ENCODE peak calls at places on chromosomes 6 and 20, in eight cellular contexts. K is AG09309, Z is GM12865, A is tibial artery, O is endothelial cell, P is dorsolateral prefrontal cortex, F is AG04449, C is fibroblast of the aortic adventitia. M is an unnamed sample.

GRCh38 chr6:167786859-167787675 is 39.6 kb upstream of the AFDN start:
- DNase-seq in K (no peak), Z (no peak), F (no peak), O (no peak), A (no peak), P (no peak), C (no peak), M (no peak)

GRCh38 chr20:24872291-24873014 is 76.6 kb upstream of the CST7 start:
- DNase-seq in Z (peak), F (no peak), K (no peak), P (no peak), C (no peak), A (no peak), O (no peak), M (no peak)

GRCh38 chr6:34890526-34890910 is 1.5 kb downstream of the ANKS1A start:
- DNase-seq in P (no peak), F (no peak), A (no peak), C (no peak), K (no peak), O (no peak), Z (no peak), M (no peak)

GRCh38 chr6:99110004-99110403 is 162.3 kb upstream of the FBXL4 start:
- DNase-seq in O (no peak), C (no peak), Z (no peak), A (no peak), F (no peak), P (no peak), K (no peak), M (no peak)

GRCh38 chr6:158232445-158233213 is 64.5 kb downstream of the GTF2H5 start:
- DNase-seq in K (no peak), A (peak), F (no peak), Z (peak), C (peak), O (peak), P (peak), M (peak)

GRCh38 chr6:134282816-134283215 is 35.1 kb downstream of the SGK1 start:
- DNase-seq in O (no peak), C (no peak), K (no peak), Z (no peak), P (no peak), F (no peak), A (no peak), M (no peak)

GRCh38 chr20:49318430-49319203 is 40.8 kb upstream of the ZNFX1 start:
- DNase-seq in C (no peak), Z (no peak), A (no peak), F (no peak), O (no peak), K (no peak), P (peak), M (no peak)

GRCh38 chr6:165178056-165178455 is 131.3 kb downstream of the C6orf118 start:
- DNase-seq in P (no peak), K (peak), Z (no peak), A (no peak), F (no peak), O (no peak), C (peak), M (no peak)

GRCh38 chr6:62285612-62286469 is at the start of gene KHDRBS2:
- DNase-seq in C (no peak), Z (peak), O (no peak), K (no peak), F (no peak), P (peak), A (peak), M (peak)

GRCh38 chr6:56046576-56046975 is 171.2 kb upstream of the BMP5 start:
- DNase-seq in A (peak), Z (no peak), F (no peak), O (no peak), C (no peak), P (no peak), K (peak), M (peak)

GRCh38 chr6:84061174-84061573 is 27.6 kb downstream of the MRAP2 start:
- DNase-seq in Z (no peak), O (no peak), F (no peak), A (no peak), K (peak), C (peak), P (no peak), M (no peak)

GRCh38 chr6:144528605-144529425 is 243.7 kb downstream of the UTRN start:
- DNase-seq in F (no peak), Z (peak), C (peak), O (no peak), K (no peak), A (no peak), P (no peak), M (no peak)

GRCh38 chr6:154277578-154278128 is 79.0 kb downstream of the IPCEF1 start:
- DNase-seq in Z (no peak), A (no peak), F (no peak), C (no peak), K (no peak), O (no peak), P (no peak), M (no peak)

GRCh38 chr6:121305957-121306607 is 28.2 kb downstream of the TBC1D32 start:
- DNase-seq in K (no peak), O (no peak), Z (peak), A (no peak), F (no peak), C (peak), P (no peak), M (no peak)

GRCh38 chr6:148325316-148326068 is 17.1 kb upstream of the SASH1 start:
- DNase-seq in K (no peak), P (no peak), F (no peak), C (no peak), Z (no peak), O (no peak), A (no peak), M (no peak)

GRCh38 chr6:134034951-134035822 is 17.2 kb downstream of the SLC2A12 start:
- DNase-seq in Z (no peak), K (no peak), C (no peak), F (no peak), P (no peak), O (no peak), A (no peak), M (no peak)

GRCh38 chr20:58071991-58072390 is 156.5 kb downstream of the ANKRD60 start:
- DNase-seq in Z (no peak), F (no peak), P (no peak), O (no peak), C (no peak), K (no peak), A (no peak), M (no peak)

GRCh38 chr6:56279346-56280080 is 32.1 kb upstream of the COL21A1 start:
- DNase-seq in O (no peak), P (no peak), K (no peak), C (peak), Z (no peak), F (no peak), A (no peak), M (no peak)

GRCh38 chr20:45578151-45578660 is 878 bp downstream of the WFDC8 start:
- DNase-seq in A (no peak), K (no peak), C (no peak), P (no peak), O (no peak), Z (no peak), F (no peak), M (no peak)

GRCh38 chr20:52649727-52650126 is 322.4 kb upstream of the TSHZ2 start:
- DNase-seq in A (no peak), F (no peak), O (no peak), Z (no peak), K (no peak), C (no peak), P (no peak), M (no peak)

GRCh38 chr6:153143200-153143599 is 12.1 kb upstream of the RGS17 start:
- DNase-seq in F (no peak), A (no peak), K (no peak), Z (no peak), C (no peak), P (no peak), O (no peak), M (no peak)

GRCh38 chr20:19658137-19658536 is 99.9 kb upstream of the RIN2 start:
- DNase-seq in K (no peak), P (no peak), A (peak), Z (peak), F (no peak), C (no peak), O (no peak), M (no peak)

GRCh38 chr6:136717297-136717990 is 74.8 kb downstream of the MAP3K5 start:
- DNase-seq in O (no peak), Z (peak), F (no peak), P (no peak), K (no peak), A (no peak), C (peak), M (no peak)

GRCh38 chr6:27863962-27864905 is 48.0 kb downstream of the OR2B2 start:
- DNase-seq in A (no peak), C (peak), Z (peak), O (no peak), F (no peak), P (no peak), K (no peak), M (peak)

GRCh38 chr6:141562801-141563763 is 569.6 kb upstream of the GJE1 start:
- DNase-seq in O (peak), K (peak), A (peak), Z (peak), C (peak), P (no peak), F (peak), M (no peak)

GRCh38 chr6:155436981-155437749 is 18.5 kb downstream of the NOX3 start:
- DNase-seq in O (no peak), K (no peak), F (no peak), A (no peak), Z (no peak), P (no peak), C (peak), M (no peak)

GRCh38 chr6:15322781-15323536 is 77.1 kb downstream of the JARID2 start:
- DNase-seq in P (no peak), O (no peak), F (no peak), C (peak), K (no peak), Z (no peak), A (no peak), M (no peak)

GRCh38 chr20:13671500-13672288 is 33.0 kb upstream of the TASP1 start:
- DNase-seq in K (peak), P (no peak), A (peak), O (no peak), Z (no peak), C (peak), F (peak), M (no peak)

GRCh38 chr20:6008254-6008653 is 45.6 kb downstream of the LRRN4 start:
- DNase-seq in A (peak), C (peak), K (peak), F (peak), P (peak), O (no peak), Z (no peak), M (peak)

GRCh38 chr20:55793986-55794385 is 211.3 kb downstream of the CBLN4 start:
- DNase-seq in A (no peak), F (no peak), K (no peak), Z (no peak), C (no peak), P (no peak), O (no peak), M (no peak)

GRCh38 chr20:55790178-55790577 is 215.1 kb downstream of the CBLN4 start:
- DNase-seq in C (no peak), O (no peak), A (no peak), P (no peak), K (no peak), Z (no peak), F (no peak), M (no peak)

GRCh38 chr20:55792049-55792448 is 213.3 kb downstream of the CBLN4 start:
- DNase-seq in F (no peak), A (no peak), Z (no peak), K (no peak), P (no peak), O (no peak), C (no peak), M (no peak)
- TF ChIP-seq CTCF in F (no peak), A (no peak), Z (no peak), K (no peak), P (no peak), O (no peak), C (no peak), M (no peak)

GRCh38 chr20:50475879-50476292 is 34.3 kb upstream of the PTPN1 start:
- DNase-seq in O (no peak), K (no peak), F (no peak), P (no peak), A (no peak), C (peak), Z (no peak), M (no peak)

GRCh38 chr20:50472693-50473610 is 37.2 kb upstream of the PTPN1 start:
- DNase-seq in C (no peak), P (no peak), O (no peak), A (peak), K (no peak), F (no peak), Z (no peak), M (no peak)

GRCh38 chr20:50481741-50482140 is 28.4 kb upstream of the PTPN1 start:
- DNase-seq in Z (no peak), C (no peak), K (no peak), P (no peak), O (no peak), A (no peak), F (no peak), M (no peak)

GRCh38 chr20:50478162-50479036 is 31.8 kb upstream of the PTPN1 start:
- DNase-seq in F (no peak), A (peak), P (no peak), K (no peak), O (peak), C (peak), Z (peak), M (no peak)

GRCh38 chr20:50477260-50477659 is 32.9 kb upstream of the PTPN1 start:
- DNase-seq in O (no peak), F (no peak), Z (no peak), C (no peak), P (no peak), A (no peak), K (no peak), M (no peak)
- TF ChIP-seq CTCF in O (no peak), F (no peak), Z (no peak), C (no peak), P (no peak), A (no peak), K (no peak), M (no peak)

DNA sequence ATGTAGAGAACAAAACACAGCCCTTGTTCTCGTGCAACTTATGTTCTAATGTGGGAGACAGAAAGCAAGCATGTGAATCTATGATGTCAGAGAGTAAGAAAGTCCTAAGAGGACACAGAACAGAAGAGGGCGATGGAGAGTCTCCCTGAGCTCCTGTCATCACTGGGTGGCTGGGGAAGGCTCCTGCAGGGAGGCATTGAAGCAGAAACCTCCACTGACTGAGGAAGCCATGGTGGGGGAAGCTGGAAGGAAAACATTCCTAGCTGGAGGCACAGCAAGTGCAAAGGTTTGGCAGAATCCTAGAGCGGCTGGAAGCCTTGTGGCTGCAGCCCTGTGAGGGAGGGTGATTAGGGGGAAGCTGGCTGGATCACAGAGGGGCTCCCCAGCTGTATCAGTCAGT is 248.0 kb downstream of the CDH26 start:
- DNase-seq in F (peak), A (no peak), K (no peak), C (peak), P (no peak), Z (no peak), O (peak), M (no peak)
- TF ChIP-seq CTCF in F (peak), A (no peak), K (peak), C (peak), P (no peak), Z (no peak), O (no peak), M (no peak)

DNA sequence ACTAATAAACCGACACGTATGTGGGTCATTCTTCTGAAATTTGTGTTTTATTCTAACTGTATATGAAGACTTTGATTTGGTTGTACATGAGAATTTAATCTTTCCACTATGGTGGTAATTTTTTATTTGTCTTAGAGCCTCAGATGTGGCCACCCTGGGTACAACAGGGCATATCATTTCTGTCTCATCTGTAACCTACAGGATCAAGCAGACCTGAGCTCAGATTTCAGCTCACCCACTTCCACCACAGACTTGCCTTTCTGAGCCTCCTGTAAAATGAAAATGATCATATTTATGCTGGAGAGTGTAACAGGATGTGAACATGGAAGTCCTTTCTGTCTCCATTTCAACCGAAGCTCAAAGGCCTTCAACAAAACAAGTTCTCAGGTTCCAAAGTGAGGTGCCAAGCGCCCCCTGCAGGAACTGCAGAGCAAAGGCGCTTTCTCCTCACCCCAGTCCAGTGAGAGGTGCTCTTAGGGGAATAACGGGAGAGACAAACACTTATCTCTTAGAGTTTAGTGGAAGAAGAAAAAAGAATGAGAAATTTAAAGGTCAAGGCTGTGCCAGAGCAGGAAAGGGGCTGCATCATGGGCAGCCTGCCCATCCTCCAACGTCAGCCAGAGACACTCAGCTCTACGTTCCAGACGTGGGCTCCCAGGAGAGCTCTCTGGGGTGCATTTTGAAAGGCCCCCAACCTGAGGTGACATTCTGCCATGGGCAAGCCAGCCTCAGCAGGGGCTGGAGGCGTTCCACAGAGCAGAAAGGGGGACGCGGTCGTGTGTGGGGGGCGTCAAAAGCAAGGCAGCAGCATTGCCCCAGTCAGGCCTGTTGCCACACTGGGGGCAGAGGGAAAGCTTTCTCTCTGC is 23.1 kb upstream of the CD24 start:
- DNase-seq in F (peak), P (no peak), C (peak), O (peak), Z (peak), K (peak), A (no peak), M (no peak)
- TF ChIP-seq CTCF in F (peak), P (peak), C (peak), O (peak), Z (peak), K (peak), A (no peak), M (no peak)

DNA sequence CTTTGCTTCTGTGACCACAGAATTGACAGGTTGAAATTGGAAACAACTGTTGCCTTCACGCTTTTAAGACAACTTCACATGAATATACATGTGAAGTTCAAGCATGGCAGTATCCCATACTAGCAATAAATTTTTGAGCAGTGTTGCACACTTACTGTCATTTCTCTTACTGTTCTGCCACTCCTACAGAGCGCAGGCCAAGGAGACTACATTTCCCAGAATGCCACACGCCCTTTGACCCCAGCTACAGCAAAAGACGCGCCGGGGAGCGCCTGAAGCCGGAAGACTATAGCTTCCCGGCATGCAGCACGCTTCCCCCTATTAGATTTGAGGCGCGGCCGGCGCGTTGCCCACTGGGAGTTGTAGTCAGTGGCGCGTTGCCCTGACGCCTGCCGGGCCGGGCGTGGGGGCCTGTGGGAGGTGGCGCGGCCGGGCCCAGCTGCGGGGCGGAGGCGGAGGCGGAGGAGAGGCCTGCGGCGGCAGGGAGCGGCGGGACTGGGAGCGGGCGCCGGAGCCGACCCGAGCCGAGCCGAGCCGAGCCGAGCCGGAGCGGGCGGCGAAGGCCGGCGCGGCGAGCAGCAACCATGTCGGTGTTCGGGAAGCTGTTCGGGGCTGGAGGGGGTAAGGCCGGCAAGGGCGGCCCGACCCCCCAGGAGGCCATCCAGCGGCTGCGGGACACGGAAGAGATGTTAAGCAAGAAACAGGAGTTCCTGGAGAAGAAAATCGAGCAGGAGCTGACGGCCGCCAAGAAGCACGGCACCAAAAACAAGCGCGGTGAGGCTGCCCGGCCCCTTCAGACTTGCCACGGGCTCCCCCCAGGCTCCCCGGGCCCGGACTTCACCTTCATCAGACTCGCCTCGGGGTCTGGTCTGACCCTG is at the start of gene CHMP4B:
- DNase-seq in Z (peak), F (peak), C (peak), A (peak), K (peak), O (peak), P (peak), M (peak)
- TF ChIP-seq CTCF in Z (no peak), F (no peak), C (no peak), A (no peak), K (no peak), O (no peak), P (no peak), M (no peak)

GRCh38 chr6:43796910-43797890 is 27.2 kb downstream of the VEGFA start:
- DNase-seq in F (no peak), C (no peak), A (no peak), Z (no peak), O (no peak), P (no peak), K (no peak), M (no peak)
- TF ChIP-seq CTCF in F (no peak), C (no peak), A (no peak), Z (no peak), O (no peak), P (no peak), K (no peak), M (no peak)

GRCh38 chr6:151357758-151358436 is 33.5 kb downstream of the ZBTB2 start:
- DNase-seq in O (no peak), Z (no peak), A (no peak), P (no peak), K (no peak), F (no peak), C (no peak), M (no peak)

GRCh38 chr6:151359486-151359885 is 31.9 kb downstream of the ZBTB2 start:
- DNase-seq in A (no peak), Z (no peak), O (no peak), F (no peak), C (no peak), P (no peak), K (no peak), M (no peak)

GRCh38 chr6:151352410-151353399 is 38.7 kb downstream of the ZBTB2 start:
- DNase-seq in C (no peak), A (no peak), F (no peak), O (no peak), P (no peak), K (no peak), Z (no peak), M (no peak)

GRCh38 chr6:151353795-151354194 is 37.6 kb downstream of the ZBTB2 start:
- DNase-seq in F (no peak), Z (no peak), O (no peak), C (no peak), P (no peak), K (no peak), A (no peak), M (no peak)

DNA sequence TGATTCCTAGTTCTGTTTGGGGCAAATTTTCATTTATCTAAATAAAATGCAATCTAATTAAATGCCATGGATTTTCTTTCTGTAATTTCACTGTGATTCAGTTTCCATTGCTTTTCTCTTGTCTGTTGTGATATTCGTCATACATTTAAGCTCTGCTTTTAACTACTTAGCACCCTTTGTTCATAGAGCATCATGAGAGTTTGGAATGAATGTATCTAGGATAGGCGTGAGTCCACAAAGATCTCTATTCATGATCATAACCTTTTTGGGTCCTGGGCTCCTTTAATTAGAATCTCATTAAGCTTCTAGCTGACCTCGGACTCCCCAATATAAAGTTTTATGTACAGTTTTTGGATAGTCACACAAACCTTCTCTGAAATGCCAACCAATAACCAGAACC is 32.9 kb downstream of the ZBTB2 start:
- DNase-seq in P (no peak), O (no peak), F (no peak), Z (no peak), C (no peak), K (no peak), A (no peak), M (no peak)
- TF ChIP-seq CTCF in P (no peak), O (no peak), F (no peak), Z (no peak), C (no peak), K (no peak), A (no peak), M (no peak)

GRCh38 chr6:50471041-50471440 is 242.3 kb upstream of the TFAP2D start:
- DNase-seq in C (no peak), O (no peak), P (no peak), A (no peak), Z (no peak), F (no peak), K (no peak), M (no peak)
- TF ChIP-seq CTCF in C (no peak), O (no peak), P (no peak), A (no peak), Z (no peak), F (no peak), K (no peak), M (no peak)